ENCODE peak calls at places on chromosomes 12 and 14, in four cellular contexts. V is CD4-positive, alpha-beta memory T cell; H is right lobe of liver; U is ascending aorta. E is an unnamed sample.

GRCh38 chr12:75862692-75863471 is 168.7 kb downstream of the PHLDA1 start:
- DNase-seq in V (no peak), H (no peak), U (no peak), E (no peak)

GRCh38 chr14:77988966-77989365 is 181.2 kb upstream of the NRXN3 start:
- DNase-seq in V (no peak), H (no peak), U (no peak), E (no peak)

GRCh38 chr14:92382677-92383076 is 59.7 kb downstream of the SLC24A4 start:
- DNase-seq in V (no peak), H (no peak), U (no peak), E (no peak)

GRCh38 chr14:53912121-53912520 is 44.5 kb downstream of the BMP4 start:
- DNase-seq in V (no peak), H (no peak), U (no peak), E (no peak)

GRCh38 chr12:113162102-113163029 is 12.8 kb downstream of the CFAP73 start:
- DNase-seq in V (no peak), H (peak; percentile 64), U (no peak), E (peak; percentile 72)

GRCh38 chr12:132078190-132078589 is 65.9 kb downstream of the DDX51 start:
- DNase-seq in V (no peak), H (no peak), U (no peak), E (no peak)

GRCh38 chr14:96083667-96084320 is 44.6 kb downstream of the C14orf132 start:
- DNase-seq in V (no peak), H (no peak), U (no peak), E (no peak)

GRCh38 chr14:91354979-91355685 is 62.5 kb downstream of the CCDC88C start:
- DNase-seq in V (no peak), H (no peak), U (no peak), E (peak; percentile 91)

GRCh38 chr12:31204995-31205582 is 120.9 kb downstream of the SINHCAF start:
- DNase-seq in V (no peak), H (no peak), U (no peak), E (no peak)

GRCh38 chr12:7433276-7433822 is 10.6 kb downstream of the CD163L1 start:
- DNase-seq in V (no peak), H (no peak), U (no peak), E (no peak)

GRCh38 chr14:76386922-76387782 is 11.2 kb downstream of the ESRRB start:
- DNase-seq in V (peak; percentile 38), H (peak; percentile 66), U (no peak), E (peak; percentile 96)

GRCh38 chr12:53737951-53738833 is 10.9 kb upstream of the CALCOCO1 start:
- DNase-seq in V (no peak), H (no peak), U (no peak), E (no peak)

GRCh38 chr14:91250912-91251311 is 6.4 kb upstream of the GPR68 start:
- DNase-seq in V (no peak), H (no peak), U (no peak), E (no peak)

GRCh38 chr12:33529810-33530209 is 90.2 kb upstream of the SYT10 start:
- DNase-seq in V (no peak), H (no peak), U (no peak), E (no peak)

GRCh38 chr12:4202482-4202881 is 71.1 kb upstream of the CCND2 start:
- DNase-seq in V (no peak), H (no peak), U (no peak), E (no peak)

GRCh38 chr14:101495827-101496778 is 65.2 kb upstream of the DIO3 start:
- DNase-seq in V (no peak), H (peak; percentile 52), U (no peak), E (no peak)

DNA sequence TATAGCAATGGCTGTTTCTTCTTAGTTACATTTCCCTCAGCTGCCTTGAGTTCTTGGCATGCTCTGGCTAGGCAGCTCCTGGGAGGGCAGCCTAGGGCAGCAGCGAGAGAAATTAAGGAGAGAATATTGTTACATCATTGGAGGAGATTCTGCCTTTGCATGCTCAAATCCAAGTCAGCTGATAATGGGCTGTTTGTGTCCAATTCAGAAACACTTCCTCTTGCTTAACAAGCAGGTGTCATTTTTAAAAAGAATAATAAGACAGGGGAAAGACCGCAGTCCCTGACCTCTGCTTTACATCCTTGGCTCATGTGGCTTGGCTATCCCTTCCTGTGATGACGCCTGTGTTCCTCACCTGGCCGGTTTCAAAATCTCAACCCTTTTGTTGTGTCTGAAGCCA is 76.9 kb downstream of the ESR2 start:
- DNase-seq in V (no peak), H (no peak), U (no peak), E (peak; percentile 84)
- H3K27ac ChIP-seq in V (no peak overlapping the region), H (no peak overlapping the region), U (no peak overlapping the region), E (peak overlapping the region; percentile 97)

DNA sequence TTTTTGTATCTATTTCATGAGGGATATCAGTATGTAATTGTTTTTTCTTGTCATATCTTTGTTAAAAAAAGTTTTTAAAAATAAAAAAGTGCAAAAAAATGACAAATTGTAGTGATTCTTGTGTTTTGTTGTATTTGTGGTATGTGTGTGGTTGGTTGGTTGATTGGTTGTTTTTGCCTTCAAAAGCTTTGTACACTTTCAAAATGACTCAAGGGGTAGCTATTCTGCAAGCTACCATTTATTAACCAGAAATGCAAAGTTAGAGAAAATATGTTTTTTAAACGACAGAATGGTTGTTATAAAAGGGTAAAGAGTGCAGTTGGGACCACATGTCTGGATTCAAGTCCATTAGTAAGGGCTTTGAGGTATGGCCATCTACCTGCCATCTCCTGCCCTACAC is 119.3 kb downstream of the SLC35F4 start:
- DNase-seq in V (no peak), H (no peak), U (no peak), E (no peak)
- H3K27ac ChIP-seq in V (no peak overlapping the region), H (no peak overlapping the region), U (no peak overlapping the region), E (no peak overlapping the region)

GRCh38 chr12:14654842-14655241 is 41.6 kb downstream of the GUCY2C start:
- DNase-seq in V (no peak), H (no peak), U (no peak), E (peak; percentile 55)
- H3K27ac ChIP-seq in V (no peak overlapping the region), H (no peak overlapping the region), U (peak overlapping the region; percentile 31), E (no peak overlapping the region)

GRCh38 chr12:66144796-66145754 is 14.5 kb upstream of the LLPH start:
- DNase-seq in V (no peak), H (no peak), U (no peak), E (no peak)
- H3K27ac ChIP-seq in V (no peak overlapping the region), H (peak overlapping the region; percentile 38), U (peak overlapping the region; percentile 7), E (no peak overlapping the region)

DNA sequence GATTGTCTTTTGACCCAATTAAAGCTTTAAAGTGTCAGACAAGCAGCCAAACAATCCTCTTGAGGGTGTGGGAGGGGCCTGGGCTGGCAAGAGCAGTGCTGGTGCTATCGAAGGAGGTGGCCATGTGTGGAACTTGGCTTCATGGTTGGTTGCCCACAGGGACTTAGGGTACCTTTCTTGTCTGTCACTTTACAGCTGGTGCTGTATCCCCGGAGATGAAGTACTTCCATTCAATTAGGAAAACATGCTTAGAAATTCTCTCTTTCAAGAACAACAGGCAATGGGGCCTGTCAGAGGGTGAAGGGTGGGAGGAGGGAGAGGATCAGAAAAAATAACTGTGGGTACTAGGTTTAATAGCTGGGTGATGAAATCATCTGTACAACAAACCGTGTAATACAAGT is 86.5 kb downstream of the DAAM1 start:
- DNase-seq in V (no peak), H (no peak), U (no peak), E (no peak)
- H3K27ac ChIP-seq in V (no peak overlapping the region), H (no peak overlapping the region), U (peak overlapping the region; percentile 82), E (no peak overlapping the region)

GRCh38 chr14:61662001-61662400 is 33.3 kb upstream of the HIF1A start:
- DNase-seq in V (no peak), H (no peak), U (no peak), E (no peak)

GRCh38 chr14:61659582-61659981 is 35.7 kb upstream of the HIF1A start:
- DNase-seq in V (no peak), H (no peak), U (no peak), E (no peak)

GRCh38 chr14:61663312-61663974 is 31.9 kb upstream of the HIF1A start:
- DNase-seq in V (no peak), H (no peak), U (no peak), E (peak; percentile 95)

GRCh38 chr14:61661471-61661988 is 33.8 kb upstream of the HIF1A start:
- DNase-seq in V (peak; percentile 15), H (no peak), U (no peak), E (peak; percentile 90)

DNA sequence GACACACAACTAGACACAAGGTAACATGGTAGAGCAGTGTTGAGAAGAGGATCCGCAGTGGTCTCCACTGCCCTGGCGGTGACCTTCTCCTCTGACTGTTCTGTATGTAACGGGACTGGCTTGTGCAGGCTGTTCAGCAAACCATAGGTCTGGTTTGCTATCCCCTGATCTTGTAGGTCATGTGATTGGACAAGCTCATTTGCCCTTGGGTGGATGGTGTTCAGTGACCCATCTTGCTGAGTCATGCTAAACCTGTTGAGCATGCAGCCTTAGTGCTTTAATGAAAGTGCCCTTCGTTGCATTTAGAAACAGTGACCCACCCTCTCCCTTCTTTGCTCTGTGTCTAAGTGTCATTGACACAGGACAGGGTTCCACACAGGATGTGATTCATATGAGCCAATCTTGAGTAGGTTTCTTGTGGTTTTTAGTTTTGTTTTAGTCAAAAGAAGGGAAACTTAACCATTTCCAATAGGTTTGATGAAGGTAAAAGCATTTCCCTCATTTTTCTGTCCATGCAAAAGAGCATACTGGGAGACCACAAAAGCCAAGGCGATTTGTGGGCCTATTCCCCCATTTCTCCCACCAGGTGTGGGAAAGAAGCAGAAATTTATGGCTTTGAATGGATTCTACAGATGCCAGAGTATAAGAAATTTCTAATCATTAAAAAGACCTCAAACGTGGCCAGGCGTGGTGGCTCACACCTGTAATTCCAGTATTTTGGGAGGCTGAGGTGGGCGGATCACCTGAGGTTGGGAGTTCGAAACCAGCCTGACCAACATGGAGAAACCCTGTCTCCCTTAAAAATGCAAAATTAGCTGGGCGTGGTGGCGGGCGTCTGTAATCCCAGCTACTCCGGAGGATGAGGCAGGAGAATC is 32.6 kb upstream of the HIF1A start:
- DNase-seq in V (peak; percentile 70), H (no peak), U (peak; percentile 12), E (peak; percentile 99)
- H3K27ac ChIP-seq in V (peak overlapping the region; percentile 37), H (peak overlapping the region; percentile 1), U (peak overlapping the region; percentile 52), E (peak overlapping the region; percentile 96)